ENCODE peak calls at places on chromosomes 11 and 22, in six cellular contexts. F is AG09319, H is kidney, N is body of pancreas, U is A549, A is progenitor cell of endocrine pancreas. X is an unnamed sample.

GRCh38 chr22:45938913-45939312 is 38.0 kb downstream of the WNT7B start:
- DNase-seq in F (no peak), A (no peak), H (no peak), N (no peak), U (no peak), X (no peak)

GRCh38 chr22:37661160-37661924 is 2.8 kb downstream of the PDXP start:
- DNase-seq in N (no peak), F (no peak), U (no peak), H (no peak), A (no peak), X (peak)

GRCh38 chr11:69497221-69497787 is 15.8 kb downstream of the LINC01488 start:
- DNase-seq in A (peak), N (peak), F (peak), H (peak), U (peak), X (no peak)

GRCh38 chr11:102655547-102655946 is 30.4 kb upstream of the MMP20 start:
- DNase-seq in N (no peak), U (no peak), A (no peak), F (no peak), H (no peak), X (no peak)

GRCh38 chr11:126519653-126520573 is 164.4 kb downstream of the ST3GAL4 start:
- DNase-seq in N (no peak), F (no peak), A (no peak), H (no peak), U (no peak), X (no peak)

GRCh38 chr11:77724639-77725038 is 87.0 kb upstream of the CLNS1A start:
- DNase-seq in N (no peak), F (no peak), A (no peak), U (no peak), H (no peak), X (peak)

GRCh38 chr11:96169250-96169649 is 173.7 kb downstream of the MAML2 start:
- DNase-seq in U (no peak), H (no peak), F (no peak), N (peak), A (no peak), X (no peak)

GRCh38 chr11:17498475-17498874 is 21.8 kb upstream of the ABCC8 start:
- DNase-seq in U (no peak), H (peak), N (no peak), A (no peak), F (no peak), X (peak)

GRCh38 chr11:132838621-132839020 is 693.7 kb downstream of the OPCML start:
- DNase-seq in N (no peak), F (no peak), U (no peak), H (no peak), A (no peak), X (no peak)

DNA sequence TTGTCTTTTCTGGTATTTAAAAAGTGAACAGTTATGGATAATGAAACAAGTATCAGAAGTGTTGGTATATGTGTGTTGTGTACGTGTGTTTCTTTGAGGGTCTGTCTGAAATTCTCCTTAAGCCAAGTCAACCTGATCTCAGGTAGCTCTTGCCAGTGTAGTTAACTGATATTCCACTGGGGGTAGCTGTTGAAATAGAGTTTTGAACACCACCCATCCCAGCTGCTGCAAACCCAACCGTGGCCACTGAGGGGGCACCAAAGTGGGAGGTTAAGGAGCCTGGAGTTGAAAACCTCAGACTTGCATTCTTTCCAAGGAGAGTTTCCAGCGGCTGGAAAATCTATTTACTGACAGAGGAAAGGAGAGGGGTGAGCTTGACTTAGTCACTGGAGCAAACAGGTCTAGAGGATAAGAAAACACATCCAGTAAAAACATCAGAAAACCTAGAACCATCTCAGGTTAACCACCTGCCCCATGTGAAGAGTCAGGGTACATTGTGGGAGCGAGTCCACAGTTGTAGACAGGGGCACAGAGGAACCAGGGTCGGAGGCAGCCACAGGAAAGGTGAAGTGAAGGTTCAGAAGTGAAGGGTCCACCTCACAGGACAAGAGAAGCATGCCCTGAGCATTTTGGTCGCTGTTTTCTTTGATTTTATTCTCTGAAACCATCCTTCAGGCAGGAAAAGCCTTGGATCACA is 8.8 kb upstream of the CUL5 start:
- DNase-seq in F (no peak), U (peak), A (peak), N (peak), H (no peak), X (no peak)
- TF ChIP-seq CTCF in F (peak), U (peak), A (peak), N (peak), H (peak), X (peak)

DNA sequence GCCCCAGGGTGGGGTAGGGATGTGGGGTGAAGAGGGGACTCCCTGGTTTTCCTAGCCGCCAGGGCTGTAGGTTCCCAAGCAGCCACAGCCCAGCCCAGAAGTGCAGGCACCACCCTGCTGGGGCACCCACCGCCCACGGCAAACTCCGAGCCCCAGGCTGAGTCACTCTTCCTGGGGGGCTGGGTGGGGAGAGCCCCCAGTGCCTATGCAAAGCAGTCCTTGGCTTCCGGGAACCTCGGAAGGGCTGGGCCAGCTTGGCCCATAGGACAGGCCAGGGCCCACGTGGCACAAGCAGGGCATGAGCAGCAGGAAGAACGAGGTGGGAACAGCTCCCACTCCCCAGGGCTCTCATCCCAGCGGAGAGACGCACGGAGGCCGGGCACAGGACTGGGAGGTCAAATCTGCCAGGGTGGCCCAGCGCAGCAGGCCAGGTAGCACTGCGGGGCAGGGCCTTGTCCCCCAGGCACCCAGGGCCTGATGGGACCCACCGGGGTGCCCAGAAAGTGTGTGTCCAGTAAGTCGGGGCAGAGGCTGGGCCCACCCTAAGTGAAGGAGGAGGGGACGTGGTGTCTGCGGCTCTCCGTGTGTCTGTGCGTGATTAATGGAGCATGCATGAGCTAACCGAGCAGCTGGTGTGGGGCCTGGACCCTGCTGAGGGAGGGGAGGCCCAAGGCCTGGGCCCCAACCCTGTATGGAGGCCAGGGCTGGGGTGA is 4.6 kb upstream of the IL17REL start:
- DNase-seq in H (peak), N (peak), U (no peak), F (no peak), A (no peak), X (no peak)
- TF ChIP-seq CTCF in H (no peak), N (no peak), U (no peak), F (no peak), A (no peak), X (no peak)

GRCh38 chr11:121797496-121797895 is 318.5 kb downstream of the BLID start:
- DNase-seq in A (no peak), F (no peak), U (no peak), N (no peak), H (no peak), X (no peak)

GRCh38 chr11:121801796-121802195 is 314.2 kb downstream of the BLID start:
- DNase-seq in H (no peak), A (no peak), F (no peak), N (no peak), U (no peak), X (no peak)

GRCh38 chr11:121800240-121800639 is 315.8 kb downstream of the BLID start:
- DNase-seq in H (no peak), A (no peak), F (no peak), U (no peak), N (no peak), X (no peak)

GRCh38 chr11:121802542-121802941 is 313.5 kb downstream of the BLID start:
- DNase-seq in U (no peak), H (no peak), F (no peak), A (no peak), N (no peak), X (no peak)

GRCh38 chr11:121800704-121801516 is 315.1 kb downstream of the BLID start:
- DNase-seq in U (no peak), F (no peak), A (no peak), N (peak), H (no peak), X (no peak)
- TF ChIP-seq CTCF in U (no peak), F (no peak), A (no peak), N (no peak), H (no peak), X (no peak)

GRCh38 chr11:125114518-125114917 is 3.1 kb upstream of the TMEM218 start:
- DNase-seq in F (no peak), H (no peak), U (peak), N (no peak), A (no peak), X (no peak)
- TF ChIP-seq CTCF in F (no peak), H (no peak), U (no peak), N (no peak), A (no peak), X (peak)

GRCh38 chr11:61763930-61764605 is 11.6 kb downstream of the MYRF start:
- DNase-seq in U (no peak), N (no peak), A (no peak), F (no peak), H (no peak), X (no peak)

GRCh38 chr11:61765550-61766253 is 13.3 kb downstream of the MYRF start:
- DNase-seq in A (no peak), N (no peak), F (no peak), H (no peak), U (no peak), X (no peak)

GRCh38 chr11:61762798-61763197 is 10.4 kb downstream of the MYRF start:
- DNase-seq in N (no peak), A (no peak), U (no peak), H (no peak), F (no peak), X (no peak)

GRCh38 chr11:61766353-61766841 is 14.0 kb downstream of the MYRF start:
- DNase-seq in H (no peak), U (peak), N (no peak), F (no peak), A (no peak), X (no peak)

DNA sequence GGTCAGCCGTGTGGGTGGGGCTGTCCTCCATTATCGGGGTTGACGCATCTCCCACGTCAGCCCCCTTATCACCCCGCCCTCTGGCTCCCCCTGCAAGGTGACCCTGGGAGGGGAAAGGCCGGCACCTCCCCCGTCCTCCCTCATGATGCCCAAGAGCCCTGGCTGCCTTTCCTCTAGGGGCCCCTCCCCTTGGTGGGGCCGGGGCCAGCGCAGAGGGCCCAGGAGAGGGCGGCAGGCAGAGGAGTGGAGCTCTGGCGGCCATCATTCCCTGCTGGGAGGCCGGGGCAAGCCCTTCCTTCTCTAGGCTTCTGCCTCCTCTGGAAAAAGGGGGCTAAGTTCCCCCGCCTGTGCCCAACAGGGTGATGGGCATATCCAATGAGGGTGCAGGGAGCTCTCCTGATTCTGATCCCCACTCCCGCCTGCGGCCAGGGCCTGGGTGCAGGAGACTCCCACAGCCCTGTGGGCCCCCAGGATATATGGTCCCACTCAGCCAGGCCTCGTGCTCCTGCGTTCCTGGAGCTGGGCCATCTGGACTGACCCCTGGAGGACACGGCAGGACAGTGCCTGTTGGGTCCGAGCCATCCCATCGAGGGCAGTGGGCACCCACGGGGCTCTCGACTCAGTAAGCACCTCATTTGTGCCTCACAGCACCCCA is 12.3 kb downstream of the MYRF start:
- DNase-seq in F (no peak), A (no peak), N (no peak), H (no peak), U (no peak), X (no peak)
- TF ChIP-seq CTCF in F (no peak), A (peak), N (no peak), H (no peak), U (no peak), X (no peak)

GRCh38 chr22:25775501-25775900 is 33.5 kb downstream of the MYO18B start:
- DNase-seq in H (no peak), A (no peak), U (no peak), N (no peak), F (no peak), X (peak)

GRCh38 chr22:25779890-25780289 is 37.9 kb downstream of the MYO18B start:
- DNase-seq in A (no peak), F (no peak), N (no peak), H (no peak), U (no peak), X (no peak)

GRCh38 chr22:25777411-25777810 is 35.4 kb downstream of the MYO18B start:
- DNase-seq in U (no peak), F (no peak), N (no peak), A (no peak), H (no peak), X (no peak)

GRCh38 chr22:25779426-25779825 is 37.4 kb downstream of the MYO18B start:
- DNase-seq in N (no peak), F (no peak), H (no peak), A (no peak), U (no peak), X (no peak)

DNA sequence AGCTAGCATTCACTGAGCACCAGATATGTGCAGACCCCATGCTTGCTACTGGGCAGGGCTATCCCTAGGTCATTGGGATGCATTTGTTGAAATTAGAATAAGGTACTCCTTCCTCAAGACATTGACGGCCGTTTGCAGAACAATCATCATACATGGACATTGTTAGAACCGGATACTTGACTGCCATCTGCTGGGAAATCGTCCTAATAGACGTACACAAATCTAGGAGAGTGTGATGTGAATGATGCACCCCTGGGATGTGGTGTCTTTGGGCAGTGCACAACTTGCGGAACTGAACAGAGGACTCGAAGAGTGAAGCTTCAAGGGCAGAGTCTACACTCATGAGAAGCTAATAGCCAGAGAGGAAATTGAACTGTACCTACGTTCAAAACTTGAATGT is 35.9 kb downstream of the MYO18B start:
- DNase-seq in U (peak), F (no peak), A (no peak), N (no peak), H (no peak), X (no peak)
- TF ChIP-seq CTCF in U (peak), F (peak), A (peak), N (peak), H (no peak), X (no peak)

GRCh38 chr11:67195971-67196418 is 70.3 kb upstream of the GRK2 start:
- DNase-seq in H (no peak), U (peak), N (no peak), A (no peak), F (peak), X (no peak)
- TF ChIP-seq CTCF in H (no peak), U (no peak), N (no peak), A (no peak), F (peak), X (no peak)

X was measured in glutamatergic neuron.